ENCODE peak calls at places on chromosome 10, in four cellular contexts. K is iPS-NIHi11, P is T-helper 22 cell, L is ACHN. D is an unnamed sample.

GRCh38 chr10:34966440-34966839 is 123.7 kb downstream of the CUL2 start:
- DNase-seq in K (no peak), P (no peak), L (no peak), D (no peak)

GRCh38 chr10:125112697-125113494 is 47.5 kb downstream of the CTBP2 start:
- DNase-seq in K (no peak), P (no peak), L (no peak), D (no peak)

GRCh38 chr10:48655426-48656240 is 29.0 kb upstream of the WDFY4 start:
- DNase-seq in K (peak; percentile 32), P (no peak), L (peak; percentile 88), D (no peak)

GRCh38 chr10:47116445-47116844 is 183.6 kb upstream of the GDF10 start:
- DNase-seq in K (no peak), P (no peak), L (no peak), D (no peak)

GRCh38 chr10:103350522-103351260 is at the start of gene PCGF6:
- DNase-seq in K (peak; percentile 100), P (peak; percentile 37), L (peak; percentile 83), D (peak; percentile 93)

GRCh38 chr10:62819521-62819920 is 3.4 kb upstream of the EGR2 start:
- DNase-seq in K (no peak), P (no peak), L (no peak), D (no peak)

GRCh38 chr10:112209534-112210200 is 26.1 kb upstream of the GPAM start:
- DNase-seq in K (no peak), P (no peak), L (no peak), D (no peak)

GRCh38 chr10:3631709-3632330 is 153.2 kb downstream of the KLF6 start:
- DNase-seq in K (no peak), P (no peak), L (no peak), D (no peak)

GRCh38 chr10:120765241-120765803 is 85.8 kb upstream of the WDR11 start:
- DNase-seq in K (no peak), P (no peak), L (no peak), D (no peak)

GRCh38 chr10:111018021-111018420 is 58.8 kb upstream of the ADRA2A start:
- DNase-seq in K (no peak), P (no peak), L (no peak), D (no peak)

GRCh38 chr10:4522296-4523000 is 303.6 kb upstream of the AKR1E2 start:
- DNase-seq in K (no peak), P (no peak), L (peak; percentile 60), D (no peak)

GRCh38 chr10:127036987-127037386 is 131.8 kb downstream of the DOCK1 start:
- DNase-seq in K (no peak), P (no peak), L (no peak), D (no peak)

GRCh38 chr10:30178565-30178964 is 119.2 kb upstream of the JCAD start:
- DNase-seq in K (no peak), P (no peak), L (no peak), D (no peak)

GRCh38 chr10:120508393-120508792 is 51.4 kb downstream of the PLPP4 start:
- DNase-seq in K (no peak), P (no peak), L (peak; percentile 93), D (no peak)

GRCh38 chr10:132001238-132001977 is 19.7 kb upstream of the BNIP3 start:
- DNase-seq in K (peak; percentile 56), P (no peak), L (peak; percentile 36), D (peak; percentile 80)

GRCh38 chr10:19889279-19889678 is 73.0 kb downstream of the PLXDC2 start:
- DNase-seq in K (no peak), P (no peak), L (peak; percentile 11), D (no peak)

GRCh38 chr10:71480662-71481061 is 83.9 kb downstream of the CDH23 start:
- DNase-seq in K (no peak), P (no peak), L (no peak), D (no peak)

GRCh38 chr10:97580421-97581367 is 3.5 kb upstream of the HOGA1 start:
- DNase-seq in K (no peak), P (no peak), L (no peak), D (no peak)

GRCh38 chr10:92914478-92915066 is 66.3 kb downstream of the EXOC6 start:
- DNase-seq in K (peak; percentile 69), P (no peak), L (peak; percentile 74), D (peak; percentile 89)

GRCh38 chr10:102451105-102451969 is at the start of gene C10orf95:
- DNase-seq in K (no peak), P (no peak), L (peak; percentile 22), D (no peak)

GRCh38 chr10:128065881-128066534 is 60.2 kb downstream of the MKI67 start:
- DNase-seq in K (no peak), P (no peak), L (no peak), D (no peak)

GRCh38 chr10:27713906-27714305 is 31.7 kb downstream of the MKX start:
- DNase-seq in K (peak; percentile 29), P (no peak), L (no peak), D (no peak)

GRCh38 chr10:14093735-14094484 is 236.8 kb downstream of the FRMD4A start:
- DNase-seq in K (peak; percentile 34), P (no peak), L (peak; percentile 34), D (no peak)

GRCh38 chr10:6297951-6298381 is 95.2 kb downstream of the PFKFB3 start:
- DNase-seq in K (no peak), P (no peak), L (no peak), D (peak; percentile 23)

GRCh38 chr10:35739998-35740397 is 97.9 kb upstream of the FZD8 start:
- DNase-seq in K (no peak), P (no peak), L (no peak), D (no peak)

GRCh38 chr10:118447478-118447877 is 105.4 kb upstream of the FAM204A start:
- DNase-seq in K (no peak), P (no peak), L (no peak), D (no peak)

GRCh38 chr10:13893926-13894325 is 307.2 kb downstream of the PRPF18 start:
- DNase-seq in K (no peak), P (no peak), L (no peak), D (no peak)

GRCh38 chr10:63713191-63714144 is 192.3 kb downstream of the REEP3 start:
- DNase-seq in K (peak; percentile 76), P (no peak), L (no peak), D (no peak)

GRCh38 chr10:7971949-7972348 is 82.5 kb upstream of the GATA3 start:
- DNase-seq in K (no peak), P (no peak), L (no peak), D (no peak)

GRCh38 chr10:70302292-70302691 is 18.5 kb upstream of the NPFFR1 start:
- DNase-seq in K (no peak), P (no peak), L (no peak), D (peak; percentile 93)

GRCh38 chr10:93413252-93413689 is 68.9 kb downstream of the MYOF start:
- DNase-seq in K (no peak), P (no peak), L (no peak), D (no peak)

GRCh38 chr10:48775206-48775517 is 90.5 kb downstream of the WDFY4 start:
- DNase-seq in K (no peak), P (no peak), L (no peak), D (no peak)

GRCh38 chr10:105434970-105435369 is 793.9 kb downstream of the SORCS3 start:
- DNase-seq in K (no peak), P (no peak), L (no peak), D (no peak)

GRCh38 chr10:71527135-71527534 is 130.4 kb downstream of the CDH23 start:
- DNase-seq in K (peak; percentile 64), P (no peak), L (no peak), D (no peak)

GRCh38 chr10:62005687-62006086 is 104.2 kb downstream of the ARID5B start:
- DNase-seq in K (no peak), P (no peak), L (no peak), D (no peak)

GRCh38 chr10:114879541-114880158 is 58.1 kb downstream of the FHIP2A start:
- DNase-seq in K (peak; percentile 53), P (no peak), L (peak; percentile 62), D (peak; percentile 74)

GRCh38 chr10:36086976-36087726 is 445.1 kb upstream of the FZD8 start:
- DNase-seq in K (no peak), P (no peak), L (no peak), D (no peak)

GRCh38 chr10:68647928-68648327 is 73.1 kb upstream of the CCAR1 start:
- DNase-seq in K (no peak), P (no peak), L (peak; percentile 73), D (no peak)

GRCh38 chr10:120824864-120825263 is 26.3 kb upstream of the WDR11 start:
- DNase-seq in K (peak; percentile 73), P (no peak), L (peak; percentile 54), D (peak; percentile 57)